ENCODE peak calls at places on chromosomes 1 and 21, in four cellular contexts. O is coronary artery, C is BJ, J is GM12892. Y is an unnamed sample.

GRCh38 chr1:225694151-225694603 is 41.3 kb upstream of the ENAH start:
- DNase-seq in C (no peak), O (no peak), J (no peak), Y (no peak)

GRCh38 chr1:57576750-57577149 is 152.9 kb upstream of the DAB1 start:
- DNase-seq in C (no peak), O (no peak), J (no peak), Y (no peak)

GRCh38 chr1:94247146-94248094 is 10.0 kb upstream of the ARHGAP29 start:
- DNase-seq in J (peak), O (peak), C (no peak), Y (peak)

GRCh38 chr1:209707308-209707707 is 2.7 kb downstream of the HSD11B1 start:
- DNase-seq in O (no peak), C (no peak), J (no peak), Y (no peak)

GRCh38 chr21:17828223-17828622 is 9.1 kb upstream of the C21orf91 start:
- DNase-seq in C (peak), O (no peak), J (no peak), Y (no peak)

GRCh38 chr1:40687059-40687458 is 4.4 kb upstream of the NFYC start:
- DNase-seq in C (no peak), J (no peak), O (no peak), Y (no peak)

GRCh38 chr1:114152211-114153050 is 1.2 kb downstream of the SYT6 start:
- DNase-seq in J (no peak), O (no peak), C (no peak), Y (no peak)

GRCh38 chr1:205604825-205605544 is 26.8 kb downstream of the ELK4 start:
- DNase-seq in O (no peak), J (no peak), C (no peak), Y (no peak)

GRCh38 chr21:14300074-14300473 is 82.9 kb downstream of the HSPA13 start:
- DNase-seq in J (no peak), C (no peak), O (no peak), Y (no peak)

GRCh38 chr21:31505975-31506374 is 153.5 kb upstream of the SOD1 start:
- DNase-seq in C (no peak), O (no peak), J (no peak), Y (no peak)

GRCh38 chr1:53132176-53132575 is 10.3 kb downstream of the SLC1A7 start:
- DNase-seq in O (peak), C (no peak), J (no peak), Y (peak)

GRCh38 chr1:116693759-116694482 is 26.4 kb upstream of the IGSF3 start:
- DNase-seq in C (peak), O (no peak), J (no peak), Y (no peak)

GRCh38 chr1:150981805-150982712 is at the start of gene ANXA9:
- DNase-seq in C (no peak), O (no peak), J (no peak), Y (no peak)

GRCh38 chr1:20666804-20667203 is 5.6 kb upstream of the DDOST start:
- DNase-seq in J (no peak), O (no peak), C (no peak), Y (no peak)

GRCh38 chr1:70934197-70934961 is 113.2 kb downstream of the PTGER3 start:
- DNase-seq in O (no peak), J (no peak), C (no peak), Y (no peak)

GRCh38 chr1:101253976-101254660 is 17.3 kb downstream of the S1PR1 start:
- DNase-seq in O (no peak), C (no peak), J (no peak), Y (no peak)

GRCh38 chr1:205294175-205294913 is 27.2 kb downstream of the NUAK2 start:
- DNase-seq in O (no peak), J (no peak), C (peak), Y (no peak)

GRCh38 chr1:25519624-25520023 is 23.8 kb upstream of the LDLRAP1 start:
- DNase-seq in J (no peak), O (no peak), C (no peak), Y (no peak)

GRCh38 chr21:32001390-32001789 is 128.6 kb downstream of the HUNK start:
- DNase-seq in C (no peak), J (no peak), O (no peak), Y (no peak)

GRCh38 chr1:5855196-5855897 is 136.9 kb downstream of the NPHP4 start:
- DNase-seq in J (no peak), O (no peak), C (no peak), Y (no peak)

GRCh38 chr21:44920694-44921604 is at the start of gene ITGB2:
- DNase-seq in O (no peak), J (no peak), C (no peak), Y (no peak)

GRCh38 chr1:202235003-202235660 is 41.5 kb downstream of the LGR6 start:
- DNase-seq in C (no peak), O (no peak), J (no peak), Y (no peak)

GRCh38 chr1:45608475-45609156 is 15.2 kb downstream of the CCDC17 start:
- DNase-seq in C (no peak), O (no peak), J (no peak), Y (no peak)

GRCh38 chr21:18646114-18646513 is 242.5 kb upstream of the TMPRSS15 start:
- DNase-seq in O (no peak), C (no peak), J (no peak), Y (no peak)

GRCh38 chr1:183609313-183609712 is 19.1 kb upstream of the NCF2 start:
- DNase-seq in O (peak), C (no peak), J (no peak), Y (no peak)

GRCh38 chr1:152941037-152941700 is 5.8 kb upstream of the SPRR5 start:
- DNase-seq in O (no peak), C (no peak), J (no peak), Y (no peak)

GRCh38 chr1:228390649-228391048 is 16.0 kb downstream of the TRIM11 start:
- DNase-seq in O (no peak), C (no peak), J (no peak), Y (no peak)

GRCh38 chr1:197463142-197463541 is 195.1 kb downstream of the CRB1 start:
- DNase-seq in O (no peak), J (no peak), C (no peak), Y (no peak)

GRCh38 chr1:163048970-163049680 is 20.0 kb upstream of the RGS4 start:
- DNase-seq in C (no peak), O (no peak), J (no peak), Y (no peak)

GRCh38 chr21:36188081-36188681 is 31.6 kb downstream of the DOP1B start:
- DNase-seq in O (no peak), J (no peak), C (no peak), Y (peak)

Y was measured in suprapubic skin.